ENCODE peak calls at places on chromosomes 11 and 22, in nine cellular contexts. W is prostate gland, T is K562, F is sigmoid colon, B is HCT116, Y is transverse colon, E is suprapubic skin, R is stomach, L is HepG2. M is an unnamed sample.

GRCh38 chr11:130227373-130227772 is 67.8 kb downstream of the ST14 start:
- DNase-seq in W (no peak), T (no peak), F (no peak), B (no peak), Y (no peak), E (no peak), R (no peak), L (no peak), M (no peak)

GRCh38 chr11:66011239-66011784 is 496 bp upstream of the CST6 start:
- DNase-seq in W (peak; percentile 28), T (no peak), F (no peak), B (peak; percentile 91), Y (no peak), E (no peak), R (no peak), L (no peak), M (no peak)

GRCh38 chr11:85759915-85760314 is 51.0 kb downstream of the SYTL2 start:
- DNase-seq in W (no peak), T (no peak), F (no peak), B (peak; percentile 34), Y (no peak), E (no peak), R (no peak), L (no peak), M (no peak)

GRCh38 chr11:95144313-95145235 is 54.9 kb downstream of the ENDOD1 start:
- DNase-seq in W (no peak), T (peak; percentile 66), F (no peak), B (no peak), Y (no peak), E (no peak), R (no peak), L (no peak), M (no peak)

GRCh38 chr11:117269856-117270255 is 21.3 kb upstream of the BACE1-AS start:
- DNase-seq in W (no peak), T (no peak), F (no peak), B (no peak), Y (no peak), E (no peak), R (no peak), L (no peak), M (no peak)

GRCh38 chr11:122789916-122790315 is 48.4 kb upstream of the CRTAM start:
- DNase-seq in W (no peak), T (no peak), F (no peak), B (no peak), Y (no peak), E (no peak), R (no peak), L (no peak), M (no peak)

GRCh38 chr11:29227816-29228215 is 789.0 kb downstream of the KCNA4 start:
- DNase-seq in W (no peak), T (no peak), F (no peak), B (no peak), Y (no peak), E (no peak), R (no peak), L (no peak), M (no peak)

GRCh38 chr22:27370987-27371386 is 430.6 kb downstream of the MN1 start:
- DNase-seq in W (no peak), T (no peak), F (no peak), B (no peak), Y (no peak), E (no peak), R (no peak), L (no peak), M (peak; percentile 55)

GRCh38 chr22:49168219-49168813 is 659.4 kb downstream of the BRD1 start:
- DNase-seq in W (no peak), T (no peak), F (no peak), B (no peak), Y (no peak), E (no peak), R (no peak), L (no peak), M (no peak)

GRCh38 chr11:82994615-82995014 is 77.1 kb downstream of the RAB30 start:
- DNase-seq in W (no peak), T (no peak), F (no peak), B (no peak), Y (no peak), E (no peak), R (no peak), L (no peak), M (no peak)

GRCh38 chr22:42560781-42561180 is 7.0 kb downstream of the SERHL2 start:
- DNase-seq in W (no peak), T (peak; percentile 68), F (no peak), B (no peak), Y (no peak), E (no peak), R (no peak), L (peak; percentile 35), M (no peak)

GRCh38 chr11:27012254-27012921 is 18.5 kb downstream of the FIBIN start:
- DNase-seq in W (no peak), T (no peak), F (no peak), B (no peak), Y (peak; percentile 14), E (no peak), R (no peak), L (no peak), M (no peak)

GRCh38 chr11:17479284-17480214 is 2.9 kb upstream of the ABCC8 start:
- DNase-seq in W (no peak), T (peak; percentile 39), F (no peak), B (peak; percentile 49), Y (peak; percentile 41), E (no peak), R (peak; percentile 53), L (no peak), M (no peak)

GRCh38 chr11:133047036-133047800 is 485.1 kb downstream of the OPCML start:
- DNase-seq in W (no peak), T (no peak), F (no peak), B (no peak), Y (no peak), E (no peak), R (no peak), L (no peak), M (no peak)

GRCh38 chr11:60455531-60456042 is at the start of gene MS4A1:
- DNase-seq in W (no peak), T (no peak), F (no peak), B (no peak), Y (peak; percentile 8), E (no peak), R (no peak), L (no peak), M (no peak)

GRCh38 chr11:60459345-60459744 is 3.7 kb downstream of the MS4A1 start:
- DNase-seq in W (no peak), T (no peak), F (no peak), B (no peak), Y (no peak), E (no peak), R (no peak), L (no peak), M (no peak)

GRCh38 chr11:60454212-60454611 is 1.4 kb upstream of the MS4A1 start:
- DNase-seq in W (no peak), T (no peak), F (no peak), B (no peak), Y (no peak), E (no peak), R (no peak), L (no peak), M (no peak)

DNA sequence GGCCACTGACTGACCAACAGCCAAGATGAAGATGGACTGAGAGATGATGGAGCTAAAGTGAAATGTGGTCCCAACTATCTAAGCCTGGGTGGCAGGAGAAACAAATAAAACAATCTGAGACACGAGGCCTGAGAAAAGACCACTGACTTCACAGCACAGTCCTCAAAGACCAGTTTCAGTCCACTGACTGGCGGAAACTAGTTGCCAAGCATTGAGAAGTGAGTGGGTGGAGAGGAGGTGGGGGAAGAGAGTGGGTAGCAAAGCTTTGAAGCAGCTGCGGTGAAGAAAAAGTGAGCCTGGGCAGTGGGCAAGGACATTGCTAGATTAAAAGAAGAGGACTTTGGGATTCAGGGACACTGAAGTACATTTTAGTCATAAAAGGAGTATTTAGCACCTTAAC is 1.9 kb downstream of the MS4A1 start:
- DNase-seq in W (no peak), T (no peak), F (no peak), B (no peak), Y (no peak), E (no peak), R (no peak), L (no peak), M (no peak)
- H3K4me3 ChIP-seq in W (no peak overlapping the region), T (no peak overlapping the region), F (no peak overlapping the region), B (no peak overlapping the region), Y (no peak overlapping the region), E (no peak overlapping the region), R (no peak overlapping the region), L (no peak overlapping the region), M (no peak overlapping the region)

GRCh38 chr22:44147821-44148574 is 32.7 kb upstream of the PARVG start:
- DNase-seq in W (no peak), T (no peak), F (peak; percentile 86), B (no peak), Y (peak; percentile 30), E (no peak), R (no peak), L (no peak), M (no peak)
- TF ChIP-seq POLR2AphosphoS5 in W (no peak), T (no peak), F (no peak), B (no peak), Y (no peak), E (no peak), R (peak; percentile 53), L (no peak), M (no peak)

DNA sequence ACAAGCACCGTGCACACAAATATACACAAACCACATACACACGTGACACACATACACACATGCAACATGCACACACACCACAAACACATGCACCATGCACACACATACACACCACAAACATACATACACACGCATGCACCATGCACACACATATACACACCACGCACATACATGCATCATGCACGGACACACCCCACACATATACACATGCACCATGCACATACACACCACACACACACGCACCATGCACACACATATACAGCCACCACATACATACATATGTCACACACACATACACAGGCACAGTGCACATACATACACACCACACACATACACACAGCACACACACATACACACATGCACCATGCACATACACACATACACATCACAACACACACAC is 12.7 kb upstream of the B4GALNT4 start:
- DNase-seq in W (no peak), T (no peak), F (no peak), B (no peak), Y (no peak), E (no peak), R (no peak), L (no peak), M (no peak)
- H3K4me3 ChIP-seq in W (no peak overlapping the region), T (no peak overlapping the region), F (no peak overlapping the region), B (no peak overlapping the region), Y (no peak overlapping the region), E (no peak overlapping the region), R (no peak overlapping the region), L (no peak overlapping the region), M (no peak overlapping the region)

DNA sequence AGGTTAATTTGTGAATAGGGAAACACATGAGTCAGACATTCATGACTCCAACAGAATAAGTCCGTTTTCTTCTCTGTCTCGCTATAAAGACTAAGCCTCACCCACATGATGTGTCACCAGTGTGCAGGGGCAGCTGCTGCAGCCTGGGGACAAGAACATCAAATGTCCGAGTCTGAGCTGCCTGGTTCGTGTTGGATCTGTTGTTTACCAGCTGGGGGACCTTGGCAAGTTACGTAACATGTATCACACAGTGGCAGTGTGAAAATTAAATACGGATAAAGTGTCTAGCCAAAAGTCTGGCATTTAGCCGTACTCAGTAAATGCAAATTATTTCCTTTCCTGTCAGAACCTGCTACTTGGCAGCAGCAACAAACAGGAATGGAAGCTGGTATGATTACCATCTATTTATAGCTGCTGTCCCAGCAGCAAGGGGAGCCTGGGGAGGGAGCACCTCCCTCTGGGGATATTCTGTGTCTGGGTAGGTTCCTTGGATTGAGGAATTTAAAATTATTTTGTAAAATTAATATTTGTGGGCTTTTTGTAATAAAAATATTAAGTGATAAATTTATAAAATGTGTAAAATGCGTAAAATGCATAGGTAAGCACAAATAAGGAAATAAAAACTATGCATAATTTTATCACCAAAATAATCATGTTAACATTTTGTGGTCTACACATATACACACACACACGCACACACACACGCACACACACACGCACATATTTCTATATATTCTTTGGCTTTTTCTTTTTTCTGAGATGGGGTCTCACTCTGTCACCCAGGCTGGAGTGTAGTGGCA is 1.3 kb upstream of the CLDN25 start:
- DNase-seq in W (peak; percentile 67), T (no peak), F (no peak), B (no peak), Y (no peak), E (no peak), R (peak; percentile 51), L (peak; percentile 40), M (no peak)
- TF ChIP-seq POLR2AphosphoS5 in W (peak; percentile 85), T (no peak), F (no peak), B (no peak), Y (no peak), E (no peak), R (no peak), L (no peak), M (peak; percentile 47)

M was measured in esophagus muscularis mucosa.